ENCODE peak calls at places on chromosome 16, in six cellular contexts. C is IMR-90, Q is neuronal stem cell, W is mesendoderm, P is H1, E is trophoblast cell. T is an unnamed sample.

GRCh38 chr16:69823831-69824563 is 61.9 kb downstream of the WWP2 start:
- DNase-seq in W (no peak), E (no peak), Q (no peak), C (no peak), P (no peak), T (no peak)

GRCh38 chr16:85420501-85421337 is 192.4 kb upstream of the GSE1 start:
- DNase-seq in E (peak; percentile 59), W (peak; percentile 74), C (peak; percentile 20), P (no peak), Q (peak; percentile 44), T (peak; percentile 78)

GRCh38 chr16:82605863-82606620 is 20.7 kb upstream of the CDH13 start:
- DNase-seq in W (peak; percentile 92), Q (no peak), P (no peak), C (no peak), E (no peak), T (peak; percentile 56)

GRCh38 chr16:47504599-47504998 is 43.5 kb downstream of the PHKB start:
- DNase-seq in W (no peak), P (no peak), C (peak; percentile 23), E (no peak), Q (no peak), T (no peak)

GRCh38 chr16:72768611-72769010 is 279.3 kb downstream of the ZFHX3 start:
- DNase-seq in W (no peak), C (no peak), P (no peak), Q (no peak), E (no peak), T (no peak)

GRCh38 chr16:35798885-35799426 is 2339.5 kb downstream of the TP53TG3F start:
- DNase-seq in P (no peak), W (no peak), Q (no peak), C (no peak), E (no peak), T (no peak)

GRCh38 chr16:23952128-23953041 is 116.6 kb downstream of the PRKCB start:
- DNase-seq in P (no peak), W (peak; percentile 36), Q (peak; percentile 36), E (peak; percentile 14), C (peak; percentile 21), T (no peak)

GRCh38 chr16:88383401-88384221 is 852 bp downstream of the ZNF469 start:
- DNase-seq in P (no peak), Q (no peak), E (no peak), W (no peak), C (peak; percentile 63), T (no peak)

GRCh38 chr16:50538411-50539052 is 9.7 kb upstream of the NKD1 start:
- DNase-seq in P (no peak), E (peak; percentile 92), Q (no peak), W (peak; percentile 56), C (no peak), T (peak; percentile 27)

GRCh38 chr16:66548868-66549267 is 1.1 kb downstream of the TK2 start:
- DNase-seq in C (no peak), W (no peak), Q (no peak), E (no peak), P (no peak), T (no peak)

GRCh38 chr16:66549284-66550131 is at the start of gene TK2:
- DNase-seq in C (peak; percentile 72), E (peak; percentile 47), W (peak; percentile 80), Q (peak; percentile 54), P (no peak), T (peak; percentile 74)

GRCh38 chr16:66544358-66544757 is 5.6 kb downstream of the TK2 start:
- DNase-seq in E (no peak), P (no peak), W (no peak), C (no peak), Q (no peak), T (no peak)

GRCh38 chr16:66548068-66548467 is 1.9 kb downstream of the TK2 start:
- DNase-seq in P (no peak), Q (no peak), E (no peak), W (no peak), C (no peak), T (no peak)

GRCh38 chr16:66547101-66547989 is 2.6 kb downstream of the TK2 start:
- DNase-seq in E (no peak), P (no peak), Q (no peak), C (no peak), W (no peak), T (no peak)
- H2BK5ac ChIP-seq in E (no peak overlapping the region), P (no peak overlapping the region), Q (no peak overlapping the region), C (no peak overlapping the region), W (no peak overlapping the region), T (no peak overlapping the region)

DNA sequence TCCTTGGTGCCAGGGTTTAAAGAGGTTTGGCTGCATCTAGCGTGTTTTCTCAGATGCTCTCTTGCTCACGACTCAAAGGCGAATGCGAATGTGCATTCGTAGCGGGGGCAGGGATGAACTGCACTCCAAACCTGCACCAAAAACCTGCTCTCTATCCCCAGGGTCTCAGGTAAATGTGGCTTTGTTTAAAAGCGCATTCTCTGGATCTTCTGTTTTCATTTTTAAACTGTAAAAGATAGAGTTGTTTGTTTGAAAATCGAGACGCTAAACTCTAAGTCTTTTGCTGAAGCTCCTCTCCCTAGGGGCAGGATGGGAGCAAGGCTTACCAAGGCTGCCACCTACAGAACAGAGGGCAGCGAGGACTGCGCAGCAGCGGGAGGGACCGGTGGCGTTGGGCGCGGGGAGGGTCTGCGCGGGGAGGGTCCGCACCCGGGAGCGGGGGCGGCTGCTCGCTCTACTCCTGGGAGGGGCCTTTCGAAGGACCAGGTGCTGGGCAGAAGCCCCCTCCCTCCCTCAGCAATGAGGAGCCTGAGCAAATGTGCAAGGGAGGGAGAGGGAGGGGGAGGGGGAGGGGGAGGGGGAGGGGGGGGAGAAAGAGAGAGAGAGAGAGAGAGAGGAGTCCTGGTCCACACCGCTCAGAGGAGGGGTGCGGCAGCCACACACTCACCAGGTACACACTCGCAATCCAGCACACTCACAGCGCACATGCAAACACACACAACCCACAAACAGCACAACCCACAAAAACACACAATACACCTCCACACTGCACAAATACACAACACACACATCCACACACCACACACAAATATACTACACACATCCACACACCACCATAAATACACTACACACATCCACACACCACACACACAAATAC is 142.8 kb downstream of the GRIN2A start:
- DNase-seq in E (no peak), Q (peak; percentile 67), W (peak; percentile 82), P (no peak), C (no peak), T (peak; percentile 74)
- H4K8ac ChIP-seq in E (no peak overlapping the region), Q (no peak overlapping the region), W (no peak overlapping the region), P (peak overlapping the region; percentile 8), C (no peak overlapping the region), T (no peak overlapping the region)

DNA sequence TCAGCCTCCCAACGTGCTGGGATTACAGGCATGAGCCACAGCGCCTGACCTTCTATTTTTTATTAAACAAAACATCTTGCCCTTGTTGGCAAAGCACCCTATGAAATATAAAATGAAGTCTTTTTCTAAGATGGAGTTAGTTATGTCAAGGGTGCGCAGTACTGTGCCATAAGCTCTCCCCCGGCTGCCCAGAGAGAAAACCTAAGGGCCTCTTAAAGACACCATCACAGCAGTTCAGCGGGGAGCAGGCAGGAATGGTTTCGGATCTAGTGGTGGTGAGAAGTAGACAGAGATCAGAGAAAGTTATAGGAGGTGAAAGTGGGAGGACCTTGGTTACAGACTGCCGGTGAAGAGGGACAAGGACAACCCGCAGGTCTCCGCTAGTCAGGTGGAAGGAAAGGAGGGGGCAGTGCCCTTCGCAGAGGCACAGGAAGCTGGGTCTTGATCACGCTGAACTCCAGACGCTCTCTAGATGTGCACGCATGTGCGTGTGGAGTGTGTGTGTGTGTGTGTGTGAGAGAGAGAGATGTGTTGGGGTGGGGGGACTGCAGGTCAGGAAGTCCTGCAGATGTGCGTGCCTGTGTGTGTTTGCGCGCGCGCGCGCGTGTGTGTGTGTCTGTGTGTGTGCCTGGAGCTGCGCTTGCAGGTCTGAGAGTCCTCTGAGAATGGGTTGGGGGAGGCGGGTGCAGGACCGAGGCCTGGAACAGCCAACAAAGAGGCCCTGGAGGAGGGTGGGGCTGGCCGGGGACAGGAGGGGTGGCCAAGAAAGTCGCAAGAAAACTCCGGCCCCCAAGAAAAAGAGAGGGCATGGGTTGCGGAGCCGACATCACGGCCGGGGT is 748 bp upstream of the CMTM3 start:
- DNase-seq in P (no peak), C (peak; percentile 58), Q (peak; percentile 80), W (peak; percentile 87), E (no peak), T (peak; percentile 80)
- H2BK5ac ChIP-seq in P (peak overlapping the region; percentile 94), C (peak overlapping the region; percentile 62), Q (peak overlapping the region; percentile 2), W (peak overlapping the region; percentile 22), E (no peak overlapping the region), T (no peak overlapping the region)

DNA sequence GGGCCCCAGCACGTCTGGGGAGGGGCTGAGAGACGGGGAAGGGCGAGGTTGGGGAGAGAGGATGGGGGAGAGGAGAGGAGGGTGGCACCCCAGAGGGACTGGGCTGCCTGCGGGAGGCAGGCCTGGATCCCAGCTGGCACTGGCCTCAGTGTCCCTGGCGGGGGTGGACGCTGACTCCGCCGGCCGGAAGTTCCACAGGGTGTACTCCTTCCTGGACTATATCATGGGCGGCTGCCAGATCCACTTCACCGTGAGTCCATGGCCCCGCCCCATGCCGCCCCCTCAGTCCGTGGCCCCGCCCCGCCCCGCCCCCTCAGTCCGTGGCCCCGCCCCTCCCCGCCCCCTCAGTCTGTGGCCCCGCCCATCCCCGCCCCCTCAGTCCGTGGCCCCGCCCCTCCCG is 11.3 kb downstream of the CPNE7 start:
- DNase-seq in W (no peak), C (no peak), E (no peak), P (no peak), Q (no peak), T (no peak)
- H4K8ac ChIP-seq in W (no peak overlapping the region), C (no peak overlapping the region), E (no peak overlapping the region), P (no peak overlapping the region), Q (no peak overlapping the region), T (no peak overlapping the region)

GRCh38 chr16:53043462-53043861 is 9.2 kb downstream of the CHD9NB start:
- DNase-seq in P (no peak), E (no peak), W (peak; percentile 78), Q (no peak), C (no peak), T (no peak)

GRCh38 chr16:53045554-53046250 is 7.0 kb downstream of the CHD9NB start:
- DNase-seq in C (no peak), E (no peak), Q (no peak), P (no peak), W (no peak), T (no peak)

GRCh38 chr16:53042235-53042645 is 10.5 kb downstream of the CHD9NB start:
- DNase-seq in C (no peak), P (no peak), E (no peak), W (peak; percentile 56), Q (no peak), T (no peak)

GRCh38 chr16:53041196-53041977 is 11.3 kb downstream of the CHD9NB start:
- DNase-seq in Q (no peak), P (no peak), C (peak; percentile 5), E (no peak), W (peak; percentile 48), T (peak; percentile 51)

GRCh38 chr16:53043986-53044571 is 8.6 kb downstream of the CHD9NB start:
- DNase-seq in C (no peak), E (peak; percentile 38), P (peak; percentile 92), W (peak; percentile 97), Q (peak; percentile 56), T (peak; percentile 91)
- H2BK5ac ChIP-seq in C (no peak overlapping the region), E (no peak overlapping the region), P (no peak overlapping the region), W (peak overlapping the region; percentile 48), Q (peak overlapping the region; percentile 45), T (no peak overlapping the region)

T was measured in H9.